ENCODE peak calls at places on chromosome X, in eight cellular contexts. One of them, this sample, is unnamed.

GRCh38 chrX:148722966-148723365 is 222.5 kb downstream of the AFF2 start:
- DNase-seq in WERI-Rb-1: no peak
- DNase-seq in pancreas: no peak
- DNase-seq in heart right ventricle: no peak
- DNase-seq in lower leg skin: no peak
- DNase-seq in stomach: no peak
- DNase-seq in astrocyte of the spinal cord: peak; percentile 32
- DNase-seq in fibroblast of mammary gland: no peak
- DNase-seq in this sample: no peak

GRCh38 chrX:140050906-140051305 is 85.6 kb upstream of the CXorf66 start:
- DNase-seq in WERI-Rb-1: no peak
- DNase-seq in pancreas: no peak
- DNase-seq in heart right ventricle: no peak
- DNase-seq in lower leg skin: no peak
- DNase-seq in stomach: no peak
- DNase-seq in astrocyte of the spinal cord: peak; percentile 5
- DNase-seq in fibroblast of mammary gland: peak; percentile 20
- DNase-seq in this sample: no peak

GRCh38 chrX:129798888-129799287 is 19.1 kb downstream of the SASH3 start:
- DNase-seq in WERI-Rb-1: no peak
- DNase-seq in pancreas: no peak
- DNase-seq in heart right ventricle: no peak
- DNase-seq in lower leg skin: peak; percentile 81
- DNase-seq in stomach: no peak
- DNase-seq in astrocyte of the spinal cord: no peak
- DNase-seq in fibroblast of mammary gland: no peak
- DNase-seq in this sample: no peak

GRCh38 chrX:66191563-66191962 is 27.5 kb downstream of the HEPH start:
- DNase-seq in WERI-Rb-1: no peak
- DNase-seq in pancreas: no peak
- DNase-seq in heart right ventricle: no peak
- DNase-seq in lower leg skin: no peak
- DNase-seq in stomach: no peak
- DNase-seq in astrocyte of the spinal cord: no peak
- DNase-seq in fibroblast of mammary gland: no peak
- DNase-seq in this sample: no peak

GRCh38 chrX:30653415-30654131 is at the start of gene GK:
- DNase-seq in WERI-Rb-1: peak; percentile 15
- DNase-seq in pancreas: no peak
- DNase-seq in heart right ventricle: peak; percentile 15
- DNase-seq in lower leg skin: peak; percentile 86
- DNase-seq in stomach: no peak
- DNase-seq in astrocyte of the spinal cord: no peak
- DNase-seq in fibroblast of mammary gland: no peak
- DNase-seq in this sample: no peak

GRCh38 chrX:101619336-101619735 is 1.5 kb upstream of the ARMCX6 start:
- DNase-seq in WERI-Rb-1: peak; percentile 13
- DNase-seq in pancreas: no peak
- DNase-seq in heart right ventricle: no peak
- DNase-seq in lower leg skin: no peak
- DNase-seq in stomach: no peak
- DNase-seq in astrocyte of the spinal cord: peak; percentile 18
- DNase-seq in fibroblast of mammary gland: no peak
- DNase-seq in this sample: no peak

GRCh38 chrX:17860811-17861495 is at the start of gene RAI2:
- DNase-seq in WERI-Rb-1: peak; percentile 25
- DNase-seq in pancreas: peak; percentile 58
- DNase-seq in heart right ventricle: peak; percentile 34
- DNase-seq in lower leg skin: no peak
- DNase-seq in stomach: peak; percentile 59
- DNase-seq in astrocyte of the spinal cord: no peak
- DNase-seq in fibroblast of mammary gland: no peak
- DNase-seq in this sample: no peak

GRCh38 chrX:22922961-22923360 is 76.8 kb upstream of the DDX53 start:
- DNase-seq in WERI-Rb-1: no peak
- DNase-seq in pancreas: no peak
- DNase-seq in heart right ventricle: no peak
- DNase-seq in lower leg skin: no peak
- DNase-seq in stomach: no peak
- DNase-seq in astrocyte of the spinal cord: peak; percentile 22
- DNase-seq in fibroblast of mammary gland: peak; percentile 78
- DNase-seq in this sample: no peak

GRCh38 chrX:18410038-18410437 is 15.4 kb upstream of the CDKL5 start:
- DNase-seq in WERI-Rb-1: peak; percentile 40
- DNase-seq in pancreas: no peak
- DNase-seq in heart right ventricle: no peak
- DNase-seq in lower leg skin: no peak
- DNase-seq in stomach: no peak
- DNase-seq in astrocyte of the spinal cord: peak; percentile 20
- DNase-seq in fibroblast of mammary gland: peak; percentile 47
- DNase-seq in this sample: no peak

GRCh38 chrX:120731386-120731785 is 101.5 kb upstream of the C1GALT1C1 start:
- DNase-seq in WERI-Rb-1: no peak
- DNase-seq in pancreas: no peak
- DNase-seq in heart right ventricle: no peak
- DNase-seq in lower leg skin: no peak
- DNase-seq in stomach: no peak
- DNase-seq in astrocyte of the spinal cord: peak; percentile 28
- DNase-seq in fibroblast of mammary gland: no peak
- DNase-seq in this sample: no peak

GRCh38 chrX:13487731-13488505 is 81.5 kb upstream of the EGFL6 start:
- DNase-seq in WERI-Rb-1: peak; percentile 68
- DNase-seq in pancreas: no peak
- DNase-seq in heart right ventricle: no peak
- DNase-seq in lower leg skin: no peak
- DNase-seq in stomach: peak; percentile 49
- DNase-seq in astrocyte of the spinal cord: peak; percentile 85
- DNase-seq in fibroblast of mammary gland: peak; percentile 94
- DNase-seq in this sample: peak; percentile 70

GRCh38 chrX:103918584-103919335 is 43.7 kb upstream of the TMSB15B start:
- DNase-seq in WERI-Rb-1: peak; percentile 64
- DNase-seq in pancreas: peak; percentile 54
- DNase-seq in heart right ventricle: peak; percentile 70
- DNase-seq in lower leg skin: peak; percentile 91
- DNase-seq in stomach: peak; percentile 68
- DNase-seq in astrocyte of the spinal cord: peak; percentile 74
- DNase-seq in fibroblast of mammary gland: peak; percentile 42
- DNase-seq in this sample: peak; percentile 68

GRCh38 chrX:75603833-75604232 is 81.0 kb upstream of the ZDHHC15 start:
- DNase-seq in WERI-Rb-1: no peak
- DNase-seq in pancreas: no peak
- DNase-seq in heart right ventricle: no peak
- DNase-seq in lower leg skin: no peak
- DNase-seq in stomach: no peak
- DNase-seq in astrocyte of the spinal cord: peak; percentile 12
- DNase-seq in fibroblast of mammary gland: peak; percentile 36
- DNase-seq in this sample: no peak

GRCh38 chrX:100990139-100990538 is 20.6 kb downstream of the ARL13A start:
- DNase-seq in WERI-Rb-1: no peak
- DNase-seq in pancreas: no peak
- DNase-seq in heart right ventricle: no peak
- DNase-seq in lower leg skin: no peak
- DNase-seq in stomach: no peak
- DNase-seq in astrocyte of the spinal cord: no peak
- DNase-seq in fibroblast of mammary gland: no peak
- DNase-seq in this sample: no peak

GRCh38 chrX:102067966-102068723 is 57.3 kb upstream of the TCEAL2 start:
- DNase-seq in WERI-Rb-1: no peak
- DNase-seq in pancreas: no peak
- DNase-seq in heart right ventricle: no peak
- DNase-seq in lower leg skin: no peak
- DNase-seq in stomach: no peak
- DNase-seq in astrocyte of the spinal cord: peak; percentile 10
- DNase-seq in fibroblast of mammary gland: peak; percentile 29
- DNase-seq in this sample: no peak

GRCh38 chrX:54495814-54496516 is at the start of gene FGD1:
- DNase-seq in WERI-Rb-1: peak; percentile 75
- DNase-seq in pancreas: peak; percentile 78
- DNase-seq in heart right ventricle: peak; percentile 79
- DNase-seq in lower leg skin: peak; percentile 93
- DNase-seq in stomach: peak; percentile 73
- DNase-seq in astrocyte of the spinal cord: peak; percentile 62
- DNase-seq in fibroblast of mammary gland: peak; percentile 47
- DNase-seq in this sample: peak; percentile 75

GRCh38 chrX:136272325-136272724 is 21.1 kb upstream of the MAP7D3 start:
- DNase-seq in WERI-Rb-1: no peak
- DNase-seq in pancreas: no peak
- DNase-seq in heart right ventricle: no peak
- DNase-seq in lower leg skin: no peak
- DNase-seq in stomach: no peak
- DNase-seq in astrocyte of the spinal cord: no peak
- DNase-seq in fibroblast of mammary gland: no peak
- DNase-seq in this sample: no peak

GRCh38 chrX:30786374-30786773 is 102.7 kb downstream of the TAB3 start:
- DNase-seq in WERI-Rb-1: no peak
- DNase-seq in pancreas: no peak
- DNase-seq in heart right ventricle: no peak
- DNase-seq in lower leg skin: no peak
- DNase-seq in stomach: no peak
- DNase-seq in astrocyte of the spinal cord: no peak
- DNase-seq in fibroblast of mammary gland: no peak
- DNase-seq in this sample: no peak

GRCh38 chrX:34768290-34768689 is 111.2 kb upstream of the TMEM47 start:
- DNase-seq in WERI-Rb-1: no peak
- DNase-seq in pancreas: no peak
- DNase-seq in heart right ventricle: no peak
- DNase-seq in lower leg skin: no peak
- DNase-seq in stomach: no peak
- DNase-seq in astrocyte of the spinal cord: no peak
- DNase-seq in fibroblast of mammary gland: no peak
- DNase-seq in this sample: no peak

GRCh38 chrX:16320765-16321355 is 153.6 kb downstream of the MAGEB17 start:
- DNase-seq in WERI-Rb-1: no peak
- DNase-seq in pancreas: no peak
- DNase-seq in heart right ventricle: no peak
- DNase-seq in lower leg skin: no peak
- DNase-seq in stomach: no peak
- DNase-seq in astrocyte of the spinal cord: peak; percentile 44
- DNase-seq in fibroblast of mammary gland: peak; percentile 54
- DNase-seq in this sample: no peak

GRCh38 chrX:22950278-22951266 is 49.2 kb upstream of the DDX53 start:
- DNase-seq in WERI-Rb-1: no peak
- DNase-seq in pancreas: peak; percentile 20
- DNase-seq in heart right ventricle: no peak
- DNase-seq in lower leg skin: no peak
- DNase-seq in stomach: no peak
- DNase-seq in astrocyte of the spinal cord: peak; percentile 81
- DNase-seq in fibroblast of mammary gland: peak; percentile 88
- DNase-seq in this sample: peak; percentile 18

GRCh38 chrX:40273356-40274050 is 175.7 kb upstream of the BCOR start:
- DNase-seq in WERI-Rb-1: no peak
- DNase-seq in pancreas: no peak
- DNase-seq in heart right ventricle: no peak
- DNase-seq in lower leg skin: no peak
- DNase-seq in stomach: no peak
- DNase-seq in astrocyte of the spinal cord: no peak
- DNase-seq in fibroblast of mammary gland: no peak
- DNase-seq in this sample: no peak
- H3K4me3 ChIP-seq in WERI-Rb-1: no peak overlapping the region
- H3K4me3 ChIP-seq in pancreas: no peak overlapping the region
- H3K4me3 ChIP-seq in heart right ventricle: no peak overlapping the region
- H3K4me3 ChIP-seq in lower leg skin: no peak overlapping the region
- H3K4me3 ChIP-seq in stomach: no peak overlapping the region
- H3K4me3 ChIP-seq in astrocyte of the spinal cord: no peak overlapping the region
- H3K4me3 ChIP-seq in fibroblast of mammary gland: no peak overlapping the region
- H3K4me3 ChIP-seq in this sample: no peak overlapping the region

GRCh38 chrX:108297290-108297689 is 140.9 kb downstream of the COL4A6 start:
- DNase-seq in WERI-Rb-1: no peak
- DNase-seq in pancreas: no peak
- DNase-seq in heart right ventricle: no peak
- DNase-seq in lower leg skin: no peak
- DNase-seq in stomach: no peak
- DNase-seq in astrocyte of the spinal cord: no peak
- DNase-seq in fibroblast of mammary gland: no peak
- DNase-seq in this sample: no peak
- TF ChIP-seq CTCF in WERI-Rb-1: no peak
- TF ChIP-seq CTCF in pancreas: no peak
- TF ChIP-seq CTCF in heart right ventricle: no peak
- TF ChIP-seq CTCF in lower leg skin: no peak
- TF ChIP-seq CTCF in stomach: no peak
- TF ChIP-seq CTCF in astrocyte of the spinal cord: no peak
- TF ChIP-seq CTCF in fibroblast of mammary gland: peak; percentile 6
- TF ChIP-seq CTCF in this sample: no peak

GRCh38 chrX:85114776-85115175 is 111.1 kb downstream of the APOOL start:
- DNase-seq in WERI-Rb-1: no peak
- DNase-seq in pancreas: no peak
- DNase-seq in heart right ventricle: no peak
- DNase-seq in lower leg skin: no peak
- DNase-seq in stomach: no peak
- DNase-seq in astrocyte of the spinal cord: no peak
- DNase-seq in fibroblast of mammary gland: no peak
- DNase-seq in this sample: no peak
- H3K4me3 ChIP-seq in WERI-Rb-1: no peak overlapping the region
- H3K4me3 ChIP-seq in pancreas: no peak overlapping the region
- H3K4me3 ChIP-seq in heart right ventricle: no peak overlapping the region
- H3K4me3 ChIP-seq in lower leg skin: no peak overlapping the region
- H3K4me3 ChIP-seq in stomach: no peak overlapping the region
- H3K4me3 ChIP-seq in astrocyte of the spinal cord: no peak overlapping the region
- H3K4me3 ChIP-seq in fibroblast of mammary gland: no peak overlapping the region
- H3K4me3 ChIP-seq in this sample: no peak overlapping the region

GRCh38 chrX:46184749-46185148 is 360.5 kb downstream of the ZNF674 start:
- DNase-seq in WERI-Rb-1: no peak
- DNase-seq in pancreas: no peak
- DNase-seq in heart right ventricle: no peak
- DNase-seq in lower leg skin: no peak
- DNase-seq in stomach: no peak
- DNase-seq in astrocyte of the spinal cord: no peak
- DNase-seq in fibroblast of mammary gland: peak; percentile 49
- DNase-seq in this sample: no peak

GRCh38 chrX:46178763-46179162 is 366.5 kb downstream of the ZNF674 start:
- DNase-seq in WERI-Rb-1: no peak
- DNase-seq in pancreas: no peak
- DNase-seq in heart right ventricle: no peak
- DNase-seq in lower leg skin: no peak
- DNase-seq in stomach: no peak
- DNase-seq in astrocyte of the spinal cord: no peak
- DNase-seq in fibroblast of mammary gland: no peak
- DNase-seq in this sample: no peak

GRCh38 chrX:46185923-46186810 is 359.1 kb downstream of the ZNF674 start:
- DNase-seq in WERI-Rb-1: no peak
- DNase-seq in pancreas: no peak
- DNase-seq in heart right ventricle: no peak
- DNase-seq in lower leg skin: no peak
- DNase-seq in stomach: no peak
- DNase-seq in astrocyte of the spinal cord: no peak
- DNase-seq in fibroblast of mammary gland: no peak
- DNase-seq in this sample: no peak

GRCh38 chrX:46179748-46180147 is 365.5 kb downstream of the ZNF674 start:
- DNase-seq in WERI-Rb-1: no peak
- DNase-seq in pancreas: no peak
- DNase-seq in heart right ventricle: no peak
- DNase-seq in lower leg skin: no peak
- DNase-seq in stomach: no peak
- DNase-seq in astrocyte of the spinal cord: no peak
- DNase-seq in fibroblast of mammary gland: no peak
- DNase-seq in this sample: no peak

DNA sequence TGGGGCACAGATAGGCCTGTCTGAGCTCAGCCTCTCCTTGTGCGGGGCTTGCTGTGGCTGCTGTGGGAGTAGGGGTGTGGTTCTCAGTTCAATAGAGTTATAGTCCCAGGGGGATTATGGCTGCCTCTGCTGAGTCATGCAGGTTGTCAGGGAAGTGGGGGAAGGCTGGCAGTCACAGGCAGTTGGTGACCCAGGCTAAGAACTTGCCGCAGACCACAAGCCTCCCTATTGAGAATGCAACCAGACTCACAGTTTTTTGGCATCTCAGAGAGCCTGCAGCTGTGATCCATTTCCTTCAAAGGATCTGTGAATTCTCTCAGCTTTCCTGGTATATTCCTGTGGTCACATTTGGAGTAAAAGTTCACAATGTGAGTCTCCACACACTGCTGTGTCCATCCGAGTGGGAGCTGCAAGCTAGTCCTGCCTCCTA is 364.9 kb downstream of the ZNF674 start:
- DNase-seq in WERI-Rb-1: no peak
- DNase-seq in pancreas: no peak
- DNase-seq in heart right ventricle: no peak
- DNase-seq in lower leg skin: no peak
- DNase-seq in stomach: no peak
- DNase-seq in astrocyte of the spinal cord: peak; percentile 95
- DNase-seq in fibroblast of mammary gland: peak; percentile 89
- DNase-seq in this sample: no peak
- TF ChIP-seq CTCF in WERI-Rb-1: no peak
- TF ChIP-seq CTCF in pancreas: no peak
- TF ChIP-seq CTCF in heart right ventricle: no peak
- TF ChIP-seq CTCF in lower leg skin: no peak
- TF ChIP-seq CTCF in stomach: no peak
- TF ChIP-seq CTCF in astrocyte of the spinal cord: peak; percentile 7
- TF ChIP-seq CTCF in fibroblast of mammary gland: peak; percentile 10
- TF ChIP-seq CTCF in this sample: no peak

This sample was measured in colonic mucosa.